ENCODE peak calls at places on chromosomes 5 and 9, in four cellular contexts. W is HepG2, C is K562, Q is GM12878. K is an unnamed sample.

GRCh38 chr5:97838214-97838613 is 655.2 kb upstream of the RIOK2 start:
- DNase-seq in W (no peak), C (no peak), Q (peak; percentile 58), K (no peak)

GRCh38 chr9:112012026-112012902 is 115.7 kb downstream of the UGCG start:
- DNase-seq in W (peak; percentile 66), C (peak; percentile 30), Q (peak; percentile 96), K (no peak)

GRCh38 chr5:84272776-84273516 is 111.7 kb downstream of the EDIL3 start:
- DNase-seq in W (no peak), C (no peak), Q (no peak), K (no peak)

GRCh38 chr5:109619661-109620060 is 70.1 kb upstream of the MAN2A1 start:
- DNase-seq in W (no peak), C (no peak), Q (no peak), K (no peak)

GRCh38 chr5:32769711-32770110 is 58.6 kb downstream of the NPR3 start:
- DNase-seq in W (no peak), C (no peak), Q (no peak), K (no peak)

GRCh38 chr9:79623799-79624721 is 52.3 kb downstream of the TLE4 start:
- DNase-seq in W (peak; percentile 4), C (peak; percentile 52), Q (peak; percentile 79), K (peak; percentile 62)

GRCh38 chr9:85960688-85961093 is 19.7 kb downstream of the NAA35 start:
- DNase-seq in W (no peak), C (no peak), Q (no peak), K (peak; percentile 36)

GRCh38 chr5:148474025-148474511 is 90.3 kb downstream of the FBXO38 start:
- DNase-seq in W (no peak), C (peak; percentile 65), Q (no peak), K (no peak)

GRCh38 chr9:127155314-127155713 is 32.9 kb upstream of the ANGPTL2 start:
- DNase-seq in W (no peak), C (no peak), Q (no peak), K (no peak)

GRCh38 chr5:171714851-171715250 is 70.8 kb upstream of the SMIM23 start:
- DNase-seq in W (no peak), C (no peak), Q (no peak), K (no peak)

GRCh38 chr9:89863837-89864236 is 259.0 kb downstream of the GADD45G start:
- DNase-seq in W (no peak), C (no peak), Q (no peak), K (no peak)

GRCh38 chr5:32836176-32836575 is 125.1 kb downstream of the NPR3 start:
- DNase-seq in W (no peak), C (no peak), Q (no peak), K (no peak)

GRCh38 chr9:38079410-38080105 is 10.5 kb upstream of the SHB start:
- DNase-seq in W (no peak), C (no peak), Q (no peak), K (no peak)
- TF ChIP-seq SP1 in W (no peak), C (no peak), Q (no peak), K (no peak)

GRCh38 chr9:116549061-116549664 is 137.9 kb upstream of the TRIM32 start:
- DNase-seq in W (peak; percentile 91), C (peak; percentile 37), Q (no peak), K (no peak)
- TF ChIP-seq TARDBP in W (peak; percentile 67), C (no peak), Q (no peak), K (no peak)

DNA sequence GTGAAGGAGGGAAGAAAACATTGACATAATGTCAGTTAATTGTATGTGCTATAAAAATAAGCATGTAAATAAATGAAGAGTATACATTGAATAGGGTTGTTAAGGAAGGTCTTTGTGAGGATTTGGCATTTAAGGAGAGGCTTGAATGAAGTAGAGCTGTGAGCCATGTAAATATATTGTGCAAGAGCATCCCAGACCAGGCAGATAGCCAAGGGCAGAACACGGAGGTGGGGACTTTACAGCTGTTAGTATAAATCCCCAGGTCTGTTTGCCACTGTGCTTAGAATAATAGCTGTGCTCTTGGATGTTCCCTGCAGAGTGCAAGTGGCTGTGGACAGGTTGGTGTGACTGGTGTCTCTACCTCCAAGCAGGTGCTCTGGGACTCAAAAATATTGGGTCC is 211.7 kb downstream of the LRRC70 start:
- DNase-seq in W (peak; percentile 33), C (no peak), Q (no peak), K (no peak)
- TF ChIP-seq FOXK2 in W (no peak), C (no peak), Q (no peak), K (no peak)

DNA sequence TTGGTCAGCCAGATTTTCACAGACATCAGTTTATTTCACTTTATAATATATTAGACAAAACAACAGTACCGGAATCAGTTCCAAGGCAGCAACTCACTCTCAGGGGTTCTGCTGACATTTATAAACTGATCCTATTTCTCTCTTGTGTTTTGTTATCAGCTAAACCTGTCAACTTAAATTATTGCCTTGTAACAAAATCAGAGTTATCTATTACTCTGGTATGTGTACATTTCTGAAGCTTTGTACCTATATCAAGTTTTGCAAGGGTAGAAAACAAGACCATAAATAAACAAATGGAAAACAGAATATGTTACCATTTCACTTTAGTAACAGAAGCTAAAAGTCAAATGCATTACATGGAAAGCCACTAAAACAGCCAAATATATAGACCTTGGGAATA is 122.1 kb downstream of the SIL1 start:
- DNase-seq in W (no peak), C (no peak), Q (no peak), K (no peak)
- TF ChIP-seq SP1 in W (no peak), C (no peak), Q (no peak), K (no peak)

GRCh38 chr9:75088646-75089368 is 493 bp downstream of the OSTF1 start:
- DNase-seq in W (peak; percentile 55), C (peak; percentile 59), Q (peak; percentile 36), K (peak; percentile 40)
- TF ChIP-seq TARDBP in W (no peak), C (no peak), Q (no peak), K (no peak)

GRCh38 chr9:135664266-135664665 is 1.2 kb downstream of the LCN9 start:
- DNase-seq in W (no peak), C (no peak), Q (no peak), K (no peak)

GRCh38 chr9:135664801-135665794 is 2.0 kb downstream of the LCN9 start:
- DNase-seq in W (no peak), C (no peak), Q (no peak), K (no peak)

GRCh38 chr9:135666534-135667402 is 3.7 kb downstream of the LCN9 start:
- DNase-seq in W (no peak), C (no peak), Q (no peak), K (no peak)

GRCh38 chr9:135663857-135664256 is 748 bp downstream of the LCN9 start:
- DNase-seq in W (no peak), C (no peak), Q (no peak), K (no peak)

GRCh38 chr9:135665795-135666189 is 2.7 kb downstream of the LCN9 start:
- DNase-seq in W (no peak), C (no peak), Q (no peak), K (no peak)
- TF ChIP-seq FOXK2 in W (no peak), C (no peak), Q (no peak), K (no peak)

K was measured in HEK293T.